ENCODE peak calls at places on chromosome 14, in six cellular contexts. V is cardiac fibroblast, M is heart right ventricle, S is GM13976, N is gastrocnemius medialis, X is progenitor cell of endocrine pancreas. R is an unnamed sample.

GRCh38 chr14:87999282-87999681 is 5.7 kb upstream of the GPR65 start:
- DNase-seq in N (no peak), M (no peak), V (no peak), X (no peak), S (no peak), R (no peak)

GRCh38 chr14:58243790-58244555 is 670 bp upstream of the PSMA3 start:
- DNase-seq in X (no peak), M (no peak), S (no peak), N (no peak), V (peak), R (no peak)

GRCh38 chr14:104687601-104688504 is 1.6 kb upstream of the INF2 start:
- DNase-seq in V (peak), X (peak), M (peak), N (peak), S (no peak), R (no peak)

GRCh38 chr14:101821528-101821927 is 60.0 kb downstream of the PPP2R5C start:
- DNase-seq in S (no peak), M (no peak), N (no peak), V (no peak), X (no peak), R (no peak)

GRCh38 chr14:22218729-22219128 is 370.3 kb downstream of the DAD1 start:
- DNase-seq in M (no peak), X (no peak), N (no peak), S (no peak), V (no peak), R (no peak)

GRCh38 chr14:64801800-64802199 is 77.9 kb downstream of the SPTB start:
- DNase-seq in M (no peak), V (peak), N (no peak), S (peak), X (no peak), R (peak)

GRCh38 chr14:55701638-55702037 is 121.6 kb downstream of the KTN1 start:
- DNase-seq in N (no peak), X (no peak), V (peak), M (no peak), S (peak), R (no peak)

GRCh38 chr14:101687756-101688546 is 73.6 kb upstream of the PPP2R5C start:
- DNase-seq in M (no peak), V (no peak), N (no peak), S (no peak), X (no peak), R (no peak)

GRCh38 chr14:75563931-75564330 is 14.5 kb upstream of the FLVCR2 start:
- DNase-seq in X (no peak), N (peak), M (no peak), S (no peak), V (no peak), R (no peak)

GRCh38 chr14:77257700-77258099 is 13.3 kb downstream of the NGB start:
- DNase-seq in N (no peak), X (no peak), M (no peak), S (no peak), V (no peak), R (no peak)

GRCh38 chr14:78448483-78449094 is 278.4 kb downstream of the NRXN3 start:
- DNase-seq in X (peak), V (peak), S (peak), M (no peak), N (peak), R (peak)

GRCh38 chr14:22095845-22096510 is 422.4 kb upstream of the OR4E1 start:
- DNase-seq in S (no peak), X (no peak), V (no peak), N (peak), M (no peak), R (no peak)

GRCh38 chr14:64968167-64968566 is 4.0 kb downstream of the RAB15 start:
- DNase-seq in M (no peak), N (no peak), V (no peak), X (no peak), S (no peak), R (no peak)

GRCh38 chr14:80003138-80003537 is 208.2 kb downstream of the DIO2 start:
- DNase-seq in X (no peak), N (no peak), M (no peak), S (no peak), V (no peak), R (no peak)

GRCh38 chr14:20692111-20692751 is 3.7 kb downstream of the ANG start:
- DNase-seq in X (no peak), M (no peak), S (no peak), N (no peak), V (no peak), R (no peak)

GRCh38 chr14:100773331-100774163 is 46.9 kb downstream of the DLK1 start:
- DNase-seq in V (no peak), X (no peak), S (no peak), N (no peak), M (no peak), R (no peak)

GRCh38 chr14:91252901-91253794 is 8.6 kb upstream of the GPR68 start:
- DNase-seq in N (no peak), M (peak), S (peak), X (no peak), V (no peak), R (peak)

GRCh38 chr14:76430017-76430416 is 54.1 kb downstream of the ESRRB start:
- DNase-seq in S (no peak), X (no peak), V (no peak), M (no peak), N (no peak), R (no peak)

GRCh38 chr14:68245146-68246073 is 425.8 kb downstream of the RAD51B start:
- DNase-seq in N (peak), S (no peak), V (peak), X (no peak), M (no peak), R (no peak)

DNA sequence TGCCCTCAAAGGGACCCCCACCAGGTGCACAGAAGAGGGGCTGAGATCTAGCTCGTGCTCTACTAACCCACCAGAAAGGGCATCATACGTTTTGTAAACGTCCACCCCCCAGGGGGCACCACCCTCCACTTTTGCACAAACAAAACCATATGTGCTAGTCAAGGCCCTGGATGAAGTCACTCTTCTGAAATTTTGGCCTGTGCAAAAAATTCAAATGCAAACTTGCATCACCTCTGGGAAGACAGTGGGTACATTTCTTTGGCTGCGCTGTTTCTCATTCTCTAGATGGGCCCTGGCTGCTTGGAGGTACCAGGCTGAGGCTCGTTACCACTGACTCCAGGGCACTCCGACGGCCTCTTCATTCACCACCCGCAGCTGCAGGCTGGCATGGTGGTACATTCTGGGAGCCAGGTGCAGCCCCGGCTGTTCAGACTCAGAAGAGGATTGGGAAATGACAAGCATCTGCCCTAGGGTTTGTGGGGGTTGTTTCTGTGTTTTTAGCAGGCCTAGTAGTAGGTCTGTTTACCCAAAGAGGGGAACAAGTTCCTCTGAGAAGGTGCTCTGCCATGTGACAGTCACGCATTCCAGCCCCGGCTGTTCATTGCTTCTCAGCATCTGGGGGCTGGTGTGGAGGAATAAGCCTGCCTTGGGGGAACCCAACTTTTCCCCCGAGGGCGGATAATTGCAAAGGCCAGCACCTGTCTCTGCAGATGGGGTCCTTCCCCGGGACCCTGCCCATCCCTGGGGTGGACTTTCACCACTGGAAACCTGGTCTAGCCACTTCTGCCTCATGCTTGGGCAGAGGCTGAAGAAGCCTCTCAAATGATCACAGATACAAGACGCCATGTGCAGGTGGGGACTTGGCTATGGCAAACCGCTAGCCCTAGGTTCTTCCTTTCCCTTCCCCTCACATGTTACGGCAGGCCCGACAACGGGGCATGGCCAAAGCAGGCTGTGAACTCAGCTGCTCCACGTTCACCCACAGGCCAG is 147.6 kb downstream of the DPF3 start:
- DNase-seq in N (peak), X (no peak), V (peak), M (no peak), S (no peak), R (no peak)
- TF ChIP-seq CTCF in N (no peak), X (no peak), V (peak), M (no peak), S (no peak), R (no peak)

GRCh38 chr14:45716506-45716905 is 463.5 kb upstream of the MIS18BP1 start:
- DNase-seq in V (peak), M (no peak), N (no peak), X (no peak), S (no peak), R (peak)
- TF ChIP-seq CTCF in V (no peak), M (no peak), N (no peak), X (peak), S (no peak), R (peak)

GRCh38 chr14:36810209-36810608 is 148.5 kb downstream of the PAX9 start:
- DNase-seq in S (no peak), N (no peak), V (no peak), M (no peak), X (no peak), R (no peak)

GRCh38 chr14:36807727-36808126 is 146.1 kb downstream of the PAX9 start:
- DNase-seq in X (no peak), S (no peak), V (no peak), N (no peak), M (no peak), R (no peak)

GRCh38 chr14:36805116-36805515 is 143.5 kb downstream of the PAX9 start:
- DNase-seq in V (peak), M (peak), X (no peak), S (no peak), N (no peak), R (no peak)
- TF ChIP-seq CTCF in V (no peak), M (no peak), X (no peak), S (no peak), N (no peak), R (no peak)

GRCh38 chr14:51472881-51473280 is 178.8 kb upstream of the FRMD6 start:
- DNase-seq in M (no peak), S (no peak), X (no peak), N (no peak), V (no peak), R (no peak)
- TF ChIP-seq CTCF in M (no peak), S (no peak), X (no peak), N (no peak), V (no peak), R (no peak)

GRCh38 chr14:89207925-89208328 is 209.1 kb downstream of the FOXN3 start:
- DNase-seq in S (no peak), M (no peak), V (no peak), N (no peak), X (no peak), R (no peak)
- TF ChIP-seq CTCF in S (no peak), M (no peak), V (no peak), N (no peak), X (no peak), R (no peak)

DNA sequence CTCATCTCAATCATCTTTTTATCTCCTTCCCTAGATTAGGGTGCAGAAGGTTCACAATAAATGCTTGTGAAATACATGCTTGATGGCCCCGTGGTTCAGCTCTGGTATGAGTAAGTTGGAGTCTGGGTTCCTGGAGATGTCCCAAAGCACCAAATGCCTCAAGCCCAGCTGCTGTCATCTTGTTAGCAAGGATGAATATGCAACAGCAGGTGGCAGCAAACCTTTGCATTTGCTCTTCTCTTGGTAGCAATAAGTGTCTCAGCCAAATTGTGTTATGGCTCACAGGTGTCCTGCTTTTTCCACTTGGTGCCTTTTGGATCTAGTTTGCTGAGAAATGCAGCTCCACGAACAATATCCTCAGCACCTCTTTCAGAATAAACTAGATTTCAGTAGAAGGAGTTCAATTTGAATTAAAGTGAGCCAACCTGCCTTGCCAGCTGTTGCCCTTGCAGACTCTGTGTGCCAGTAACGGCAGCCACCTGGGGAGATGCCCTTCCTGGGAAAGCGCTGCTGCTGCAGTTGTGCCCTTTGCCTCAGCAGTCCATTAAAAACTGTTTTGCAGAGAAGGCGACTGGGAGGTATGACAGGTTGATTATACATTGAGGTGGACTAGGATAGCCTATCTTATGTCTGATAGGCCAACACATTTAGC is 417.3 kb downstream of the SNAPC1 start:
- DNase-seq in S (peak), X (peak), V (peak), M (no peak), N (peak), R (peak)
- TF ChIP-seq CTCF in S (peak), X (peak), V (peak), M (peak), N (no peak), R (peak)

DNA sequence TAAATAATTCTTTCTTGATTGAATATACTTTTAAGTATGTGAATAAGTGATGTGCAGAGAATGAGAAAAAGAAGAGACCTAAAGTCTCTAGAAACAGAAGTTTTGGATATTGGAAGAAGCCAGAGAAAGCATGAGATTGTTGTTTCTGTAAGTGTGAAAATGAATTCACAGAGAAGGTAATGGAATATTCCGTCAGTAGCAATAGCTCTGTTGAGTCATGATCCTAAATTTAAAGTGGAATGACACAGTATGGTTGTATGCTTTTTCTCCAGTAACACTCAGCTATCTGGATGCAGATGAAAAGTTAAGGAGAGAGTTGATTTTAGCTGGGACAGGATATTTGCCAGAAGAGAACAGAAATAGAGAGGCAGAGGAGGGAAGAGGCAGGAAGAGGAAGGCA is 1166.3 kb downstream of the GALC start:
- DNase-seq in N (no peak), M (no peak), V (no peak), S (no peak), X (no peak), R (no peak)
- TF ChIP-seq CTCF in N (no peak), M (no peak), V (no peak), S (no peak), X (no peak), R (no peak)

R was measured in glutamatergic neuron.